ENCODE peak calls at places on chromosomes 1 and 21, in six cellular contexts. G, O, P, U, L and S are unnamed samples.
A peak's percentile ranks its signal among the peaks of the same experiment; 100 is the strongest.

GRCh38 chr1:153963850-153964331 is 554 bp upstream of the SLC39A1 start:
- DNase-seq in U (peak; percentile 86), L (peak; percentile 70), P (peak; percentile 57), O (no peak), G (peak; percentile 58), S (no peak)

GRCh38 chr1:10257851-10258250 is 47.5 kb downstream of the KIF1B start:
- DNase-seq in U (no peak), G (no peak), L (peak; percentile 33), P (no peak), O (no peak), S (no peak)

GRCh38 chr1:9289724-9290493 is 2.8 kb upstream of the SPSB1 start:
- DNase-seq in L (no peak), U (no peak), O (peak; percentile 95), P (peak; percentile 71), G (peak; percentile 84), S (no peak)

GRCh38 chr1:159071970-159072582 is 4.5 kb downstream of the AIM2 start:
- DNase-seq in U (peak; percentile 40), O (peak; percentile 80), L (no peak), P (no peak), G (peak; percentile 43), S (no peak)

GRCh38 chr1:157219182-157219581 is 81.0 kb upstream of the ETV3 start:
- DNase-seq in G (no peak), L (no peak), O (no peak), U (no peak), P (no peak), S (no peak)

GRCh38 chr1:178530037-178530402 is 17.1 kb downstream of the TEX35 start:
- DNase-seq in G (peak; percentile 69), O (peak; percentile 86), L (no peak), P (peak; percentile 60), U (no peak), S (no peak)

GRCh38 chr1:68166348-68166747 is 66.0 kb downstream of the WLS start:
- DNase-seq in P (no peak), G (peak; percentile 41), L (no peak), U (no peak), O (no peak), S (no peak)

GRCh38 chr1:103561612-103562395 is 9.6 kb upstream of the AMY2B start:
- DNase-seq in U (peak; percentile 0), P (no peak), O (no peak), L (no peak), G (no peak), S (no peak)

GRCh38 chr1:94658221-94658620 is 116.7 kb upstream of the F3 start:
- DNase-seq in O (peak; percentile 79), U (no peak), G (peak; percentile 75), P (peak; percentile 59), L (no peak), S (no peak)

GRCh38 chr1:35188578-35189392 is 4.2 kb downstream of the SFPQ start:
- DNase-seq in G (no peak), P (no peak), L (no peak), O (no peak), U (no peak), S (no peak)

GRCh38 chr1:35191429-35192055 is 1.4 kb downstream of the SFPQ start:
- DNase-seq in P (no peak), O (no peak), L (no peak), G (no peak), U (no peak), S (no peak)

GRCh38 chr1:35190784-35191183 is 2.2 kb downstream of the SFPQ start:
- DNase-seq in U (no peak), O (no peak), P (no peak), L (no peak), G (no peak), S (no peak)

GRCh38 chr1:35192853-35193664 is at the start of gene SFPQ:
- DNase-seq in L (peak; percentile 97), G (peak; percentile 98), O (peak; percentile 99), U (peak; percentile 97), P (peak; percentile 98), S (peak; percentile 98)

GRCh38 chr1:35192056-35192852 is 691 bp downstream of the SFPQ start:
- DNase-seq in G (peak; percentile 42), O (peak; percentile 67), U (peak; percentile 94), P (peak; percentile 88), L (peak; percentile 85), S (peak; percentile 88)
- H3K36me3 ChIP-seq in G (peaks cover 42% of the 10 kb centered on the region), O (peaks cover 39% of the 10 kb centered on the region), U (peaks cover 41% of the 10 kb centered on the region), P (peaks cover 40% of the 10 kb centered on the region), L (peaks cover 15% of the 10 kb centered on the region), S (peaks cover 28% of the 10 kb centered on the region)

DNA sequence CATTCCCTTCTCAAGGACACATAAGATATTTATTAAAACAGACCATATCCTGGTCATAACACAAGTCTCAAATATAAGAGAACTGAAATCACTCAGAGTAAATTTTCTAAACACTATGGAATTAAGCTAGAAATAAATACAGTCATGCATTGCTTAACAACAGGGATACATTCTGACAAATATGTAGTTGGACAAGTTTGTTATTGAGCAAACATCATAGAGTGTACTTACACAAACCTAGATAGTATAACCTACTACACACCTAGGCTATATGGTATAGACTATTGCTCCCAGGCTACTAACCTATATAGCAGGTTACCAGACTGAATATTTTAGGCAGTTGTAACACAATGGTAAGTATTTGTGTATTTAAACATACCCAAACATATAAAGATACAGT is 104.0 kb downstream of the MIS18A start:
- DNase-seq in L (no peak), G (no peak), O (no peak), P (no peak), U (no peak), S (no peak)
- H3K4me3 ChIP-seq in L (no peak overlapping the region), G (no peak overlapping the region), O (no peak overlapping the region), P (no peak overlapping the region), U (no peak overlapping the region), S (no peak overlapping the region)

GRCh38 chr1:3736708-3737107 is 15.5 kb upstream of the CCDC27 start:
- DNase-seq in U (no peak), P (peak; percentile 14), O (no peak), G (no peak), L (no peak), S (no peak)

GRCh38 chr1:3735683-3736070 is 16.6 kb upstream of the CCDC27 start:
- DNase-seq in U (no peak), O (no peak), G (no peak), L (no peak), P (peak; percentile 26), S (no peak)

GRCh38 chr1:3734602-3735001 is 17.6 kb upstream of the CCDC27 start:
- DNase-seq in L (no peak), G (no peak), U (no peak), P (no peak), O (no peak), S (no peak)

GRCh38 chr1:3735027-3735682 is 17.1 kb upstream of the CCDC27 start:
- DNase-seq in O (no peak), L (no peak), G (no peak), U (no peak), P (no peak), S (no peak)

DNA sequence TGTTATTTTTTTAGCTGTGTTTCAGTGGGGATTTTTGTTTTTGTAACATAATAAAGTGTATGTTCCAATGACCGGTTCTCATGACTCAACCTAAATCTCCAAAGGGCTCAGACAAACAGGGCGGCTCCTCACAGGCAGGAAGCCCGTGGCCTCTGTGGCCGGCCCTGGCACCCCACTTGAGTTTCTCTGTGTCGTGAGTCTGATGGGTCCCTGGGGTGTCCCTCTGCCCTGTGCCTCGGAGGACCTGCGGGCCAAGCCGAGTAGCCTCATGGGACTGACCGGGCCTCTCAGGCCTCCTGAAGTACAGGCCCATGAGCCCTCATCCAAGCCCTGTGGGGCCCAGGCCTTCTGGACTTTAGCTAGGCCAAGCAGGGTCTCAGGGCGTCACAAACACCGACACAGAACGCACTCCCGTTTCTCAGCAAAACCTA is 16.1 kb upstream of the CCDC27 start:
- DNase-seq in L (no peak), P (peak; percentile 40), U (no peak), G (no peak), O (no peak), S (no peak)
- H3K36me3 ChIP-seq in L (no peaks in the 10 kb centered on the region), P (peaks cover 39% of the 10 kb centered on the region), U (peaks cover 17% of the 10 kb centered on the region), G (peaks cover 7% of the 10 kb centered on the region), O (peaks cover 33% of the 10 kb centered on the region), S (peaks cover 2% of the 10 kb centered on the region)

GRCh38 chr21:44917446-44918106 is 3.1 kb downstream of the ITGB2 start:
- DNase-seq in U (no peak), L (no peak), G (no peak), P (no peak), O (no peak), S (no peak)
- H3K4me3 ChIP-seq in U (no peak overlapping the region), L (no peak overlapping the region), G (no peak overlapping the region), P (no peak overlapping the region), O (no peak overlapping the region), S (no peak overlapping the region)

GRCh38 chr1:180282401-180282800 is 52.3 kb downstream of the LHX4 start:
- DNase-seq in U (no peak), G (no peak), P (no peak), O (no peak), L (no peak), S (no peak)
- H3K36me3 ChIP-seq in U (no peaks in the 10 kb centered on the region), G (no peaks in the 10 kb centered on the region), P (peaks cover 3% of the 10 kb centered on the region), O (peaks cover 16% of the 10 kb centered on the region), L (no peaks in the 10 kb centered on the region), S (no peaks in the 10 kb centered on the region)

DNA sequence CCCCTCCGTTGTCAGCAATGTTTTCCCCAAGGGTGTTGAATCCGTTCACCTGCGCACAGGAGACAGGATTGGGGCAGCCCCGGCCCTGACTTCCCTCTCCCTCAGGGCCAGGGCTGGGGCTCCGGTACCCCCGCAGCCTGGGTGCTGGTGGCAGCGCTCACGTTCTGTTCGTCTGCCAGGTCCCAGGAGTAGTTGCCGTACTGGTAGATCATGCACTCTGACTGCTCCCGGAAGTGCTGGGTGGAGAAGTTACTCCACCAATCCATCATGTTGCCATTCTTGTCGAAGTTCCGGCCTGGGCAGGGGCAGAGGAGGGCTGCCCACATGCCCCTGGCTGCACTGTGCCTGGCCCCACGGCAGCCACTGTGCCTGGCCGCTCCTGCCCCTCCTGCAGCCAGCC is 6.1 kb downstream of the PRXL2B start:
- DNase-seq in G (no peak), L (peak; percentile 69), P (no peak), U (peak; percentile 42), O (no peak), S (peak; percentile 15)
- H3K4me3 ChIP-seq in G (no peak overlapping the region), L (no peak overlapping the region), P (no peak overlapping the region), U (no peak overlapping the region), O (no peak overlapping the region), S (no peak overlapping the region)

DNA sequence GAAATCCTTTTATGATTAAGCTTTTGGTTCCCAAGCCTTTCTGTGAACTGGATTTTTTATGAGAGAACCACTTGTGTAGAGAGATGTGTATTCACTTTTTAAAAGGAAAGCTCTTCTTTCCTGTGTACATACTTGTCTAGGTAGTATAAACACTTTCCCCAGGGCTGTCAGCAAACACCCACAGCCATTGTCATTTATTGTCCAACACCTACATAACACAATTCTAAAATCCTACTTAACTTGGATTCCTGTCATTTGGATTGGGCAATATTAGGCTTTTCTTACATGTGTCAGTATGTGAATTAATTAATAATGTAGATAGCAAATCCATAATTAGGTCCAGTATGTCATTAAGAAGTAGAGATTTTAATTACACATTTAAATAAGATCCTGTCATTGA is 12.3 kb downstream of the DDX20 start:
- DNase-seq in G (no peak), O (no peak), L (no peak), P (no peak), U (no peak), S (no peak)
- H3K36me3 ChIP-seq in G (peaks cover 20% of the 10 kb centered on the region), O (peaks cover 8% of the 10 kb centered on the region), L (peaks cover 13% of the 10 kb centered on the region), P (peaks cover 31% of the 10 kb centered on the region), U (peaks cover 16% of the 10 kb centered on the region), S (peaks cover 35% of the 10 kb centered on the region)

DNA sequence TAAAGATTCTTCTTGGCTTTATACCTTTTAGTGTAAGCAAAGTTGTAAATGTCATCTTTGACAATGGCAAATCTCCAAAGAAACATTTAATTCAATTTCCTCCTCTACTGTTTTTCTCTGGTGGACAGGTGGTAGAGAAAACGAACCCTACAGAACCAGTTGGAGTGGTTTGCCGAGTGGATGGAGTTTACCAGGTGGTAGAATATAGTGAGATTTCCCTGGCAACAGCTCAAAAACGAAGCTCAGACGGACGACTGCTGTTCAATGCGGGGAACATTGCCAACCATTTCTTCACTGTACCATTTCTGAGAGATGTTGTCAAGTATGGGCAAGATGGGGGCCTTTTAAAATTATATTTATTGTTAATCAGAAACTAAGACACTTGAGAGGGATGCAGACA is 25.8 kb downstream of the UAP1 start:
- DNase-seq in U (no peak), L (no peak), G (no peak), O (no peak), P (no peak), S (no peak)
- H3K4me3 ChIP-seq in U (no peak overlapping the region), L (no peak overlapping the region), G (no peak overlapping the region), O (no peak overlapping the region), P (no peak overlapping the region), S (no peak overlapping the region)